ENCODE peak calls at places on chromosome 15, in six cellular contexts. B, H, E, P, S and K are unnamed samples.
A peak's percentile ranks its signal among the peaks of the same experiment; 100 is the strongest.

GRCh38 chr15:84804005-84804803 is 13.0 kb upstream of the ALPK3 start:
- DNase-seq in E (no peak), S (no peak), H (no peak), B (no peak), P (no peak), K (no peak)

GRCh38 chr15:60708684-60709083 is 229.7 kb upstream of the ICE2 start:
- DNase-seq in E (peak; percentile 53), H (peak; percentile 96), P (no peak), S (no peak), B (no peak), K (no peak)

GRCh38 chr15:37837276-37837675 is 97.2 kb upstream of the TMCO5A start:
- DNase-seq in E (peak; percentile 59), S (no peak), B (no peak), P (peak; percentile 13), H (no peak), K (no peak)

GRCh38 chr15:101477851-101478353 is 11.6 kb downstream of the PCSK6 start:
- DNase-seq in S (no peak), P (no peak), H (no peak), B (no peak), E (no peak), K (no peak)

GRCh38 chr15:73873889-73874511 is 636 bp downstream of the TBC1D21 start:
- DNase-seq in E (peak; percentile 56), H (peak; percentile 23), P (peak; percentile 67), S (peak; percentile 39), B (no peak), K (no peak)

GRCh38 chr15:89104172-89104564 is 15.9 kb downstream of the ABHD2 start:
- DNase-seq in B (no peak), S (no peak), H (no peak), P (peak; percentile 39), E (no peak), K (no peak)

GRCh38 chr15:42695527-42696071 is 41.3 kb downstream of the CDAN1 start:
- DNase-seq in P (no peak), E (no peak), S (no peak), H (no peak), B (no peak), K (no peak)

GRCh38 chr15:81199031-81199779 is 2.5 kb downstream of the IL16 start:
- DNase-seq in B (no peak), S (no peak), P (no peak), H (no peak), E (no peak), K (no peak)

GRCh38 chr15:40942865-40943264 is 10.4 kb upstream of the CHAC1 start:
- DNase-seq in P (no peak), H (no peak), E (no peak), S (no peak), B (no peak), K (no peak)

GRCh38 chr15:68383161-68384074 is 48.5 kb downstream of the ITGA11 start:
- DNase-seq in B (no peak), E (peak; percentile 63), P (peak; percentile 52), S (peak; percentile 61), H (no peak), K (no peak)

GRCh38 chr15:50051811-50052419 is 67.1 kb downstream of the ATP8B4 start:
- DNase-seq in B (no peak), H (no peak), P (peak; percentile 71), S (peak; percentile 32), E (peak; percentile 68), K (no peak)

GRCh38 chr15:31296304-31297220 is 30.1 kb upstream of the KLF13 start:
- DNase-seq in B (peak; percentile 85), H (no peak), S (no peak), P (no peak), E (no peak), K (no peak)

GRCh38 chr15:101536166-101536874 is 46.8 kb upstream of the PCSK6 start:
- DNase-seq in P (no peak), E (no peak), S (no peak), B (no peak), H (no peak), K (no peak)

GRCh38 chr15:69300129-69300588 is 1.4 kb downstream of the PAQR5 start:
- DNase-seq in H (no peak), E (no peak), P (peak; percentile 49), S (no peak), B (no peak), K (no peak)

GRCh38 chr15:70826634-70827033 is 27.3 kb downstream of the LARP6 start:
- DNase-seq in S (peak; percentile 55), P (peak; percentile 77), B (no peak), E (peak; percentile 92), H (peak; percentile 57), K (no peak)

GRCh38 chr15:69797051-69797595 is 300.6 kb downstream of the TLE3 start:
- DNase-seq in E (no peak), S (no peak), B (no peak), H (no peak), P (no peak), K (no peak)

GRCh38 chr15:84598250-84598649 is 2.6 kb upstream of the ZSCAN2 start:
- DNase-seq in H (no peak), E (peak; percentile 41), P (peak; percentile 63), S (no peak), B (no peak), K (no peak)

GRCh38 chr15:62983956-62984355 is 58.6 kb upstream of the TPM1 start:
- DNase-seq in E (no peak), P (no peak), S (no peak), B (no peak), H (no peak), K (no peak)